ENCODE peak calls at places on chromosome 7, in eight cellular contexts. Q is transverse colon, T is PC-9, S is heart right ventricle, A is Peyer's patch, L is left ventricle myocardium inferior, C is cardiac muscle cell, B is psoas muscle. F is an unnamed sample. For H3K4me1, the result is how much of the 10 kb centered on the place peaks cover.

GRCh38 chr7:1639071-1639470 is 31.0 kb upstream of the ELFN1 start:
- DNase-seq in Q (no peak), T (no peak), S (no peak), A (peak), L (peak), C (no peak), B (no peak), F (no peak)

GRCh38 chr7:139588632-139589031 is 65.1 kb downstream of the CLEC2L start:
- DNase-seq in Q (no peak), T (no peak), S (no peak), A (no peak), L (no peak), C (no peak), B (peak), F (no peak)

GRCh38 chr7:139660317-139661042 is 117.3 kb downstream of the HIPK2 start:
- DNase-seq in Q (peak), T (peak), S (no peak), A (no peak), L (no peak), C (no peak), B (no peak), F (peak)

GRCh38 chr7:2520131-2520807 is 695 bp downstream of the LFNG start:
- DNase-seq in Q (peak), T (peak), S (no peak), A (peak), L (no peak), C (peak), B (peak), F (no peak)

GRCh38 chr7:28755255-28755654 is 202.9 kb downstream of the TRIL start:
- DNase-seq in Q (no peak), T (no peak), S (no peak), A (no peak), L (no peak), C (no peak), B (no peak), F (no peak)

GRCh38 chr7:35993113-35993512 is 159.9 kb upstream of the EEPD1 start:
- DNase-seq in Q (no peak), T (no peak), S (no peak), A (no peak), L (no peak), C (no peak), B (no peak), F (peak)

GRCh38 chr7:99525713-99526440 is 21.4 kb downstream of the ZKSCAN5 start:
- DNase-seq in Q (peak), T (no peak), S (no peak), A (no peak), L (no peak), C (peak), B (no peak), F (no peak)

GRCh38 chr7:96034940-96035727 is 262.8 kb downstream of the DYNC1I1 start:
- DNase-seq in Q (no peak), T (no peak), S (no peak), A (no peak), L (no peak), C (no peak), B (peak), F (no peak)

GRCh38 chr7:119482209-119482608 is 790.8 kb upstream of the KCND2 start:
- DNase-seq in Q (no peak), T (peak), S (no peak), A (no peak), L (no peak), C (peak), B (no peak), F (peak)

GRCh38 chr7:29884399-29885272 is 78.3 kb downstream of the WIPF3 start:
- DNase-seq in Q (peak), T (peak), S (no peak), A (no peak), L (no peak), C (no peak), B (no peak), F (no peak)

GRCh38 chr7:91941450-91941849 is 788 bp downstream of the AKAP9 start:
- DNase-seq in Q (peak), T (peak), S (peak), A (peak), L (peak), C (peak), B (peak), F (peak)

GRCh38 chr7:148348466-148348865 is 242.1 kb upstream of the C7orf33 start:
- DNase-seq in Q (no peak), T (no peak), S (no peak), A (no peak), L (no peak), C (no peak), B (no peak), F (no peak)

GRCh38 chr7:134154581-134155130 is 27.5 kb downstream of the LRGUK start:
- DNase-seq in Q (no peak), T (no peak), S (no peak), A (no peak), L (no peak), C (no peak), B (no peak), F (no peak)

GRCh38 chr7:67738-68395 is 124.5 kb upstream of the FAM20C start:
- DNase-seq in Q (no peak), T (no peak), S (no peak), A (no peak), L (no peak), C (no peak), B (no peak), F (peak)

GRCh38 chr7:106345421-106346166 is 60.8 kb upstream of the NAMPT start:
- DNase-seq in Q (no peak), T (no peak), S (no peak), A (no peak), L (no peak), C (no peak), B (no peak), F (no peak)

GRCh38 chr7:19112290-19113000 is 5.0 kb downstream of the TWIST1 start:
- DNase-seq in Q (no peak), T (no peak), S (peak), A (no peak), L (no peak), C (peak), B (peak), F (no peak)

GRCh38 chr7:125089171-125089570 is 159.5 kb upstream of the POT1 start:
- DNase-seq in Q (no peak), T (no peak), S (no peak), A (no peak), L (no peak), C (no peak), B (no peak), F (peak)

GRCh38 chr7:143518521-143518920 is 40.8 kb downstream of the TAS2R41 start:
- DNase-seq in Q (no peak), T (no peak), S (no peak), A (no peak), L (no peak), C (no peak), B (no peak), F (no peak)

GRCh38 chr7:17633099-17633498 is 307.2 kb downstream of the SNX13 start:
- DNase-seq in Q (no peak), T (no peak), S (no peak), A (no peak), L (no peak), C (no peak), B (no peak), F (no peak)

GRCh38 chr7:67711706-67712105 is 715.1 kb downstream of the TYW1 start:
- DNase-seq in Q (no peak), T (no peak), S (no peak), A (no peak), L (no peak), C (no peak), B (no peak), F (no peak)

GRCh38 chr7:37062460-37062859 is 338.2 kb upstream of the AOAH start:
- DNase-seq in Q (no peak), T (no peak), S (no peak), A (no peak), L (no peak), C (no peak), B (no peak), F (no peak)

GRCh38 chr7:23022258-23022745 is 8.4 kb upstream of the HYCC1 start:
- DNase-seq in Q (no peak), T (no peak), S (no peak), A (no peak), L (no peak), C (no peak), B (no peak), F (peak)

GRCh38 chr7:118250860-118251494 is 26.5 kb downstream of the ANKRD7 start:
- DNase-seq in Q (no peak), T (no peak), S (no peak), A (no peak), L (no peak), C (no peak), B (no peak), F (no peak)
- TF ChIP-seq CTCF in Q (no peak), T (peak), S (no peak), A (no peak), L (no peak), C (peak), B (no peak), F (peak)

GRCh38 chr7:50397320-50397970 is 52.7 kb downstream of the FIGNL1 start:
- DNase-seq in Q (no peak), T (no peak), S (no peak), A (no peak), L (no peak), C (no peak), B (no peak), F (no peak)
- H3K4me1 ChIP-seq in Q (under half), T (under half), S (under half), A (under half), L (under half), C (under half), B (under half), F (under half)

DNA sequence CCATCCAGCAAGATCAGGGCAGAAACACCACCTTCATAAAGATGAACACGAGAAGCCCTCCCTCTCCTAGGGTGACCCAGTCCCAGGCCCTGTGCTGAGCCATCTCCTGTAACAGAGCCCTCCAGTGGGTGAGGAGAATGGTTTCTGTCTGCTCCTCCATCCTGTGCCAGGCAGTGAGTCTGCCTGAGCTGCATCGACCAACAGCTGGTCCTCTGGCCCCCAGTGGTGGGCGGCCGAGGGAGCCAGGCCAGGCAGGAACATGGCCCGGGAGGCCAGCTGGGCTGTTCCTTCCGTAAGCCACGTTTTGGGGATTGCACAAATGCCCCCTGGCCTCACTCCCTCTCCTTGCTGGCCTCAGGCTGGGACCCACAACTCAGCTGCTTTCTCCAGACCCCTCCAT is 73.5 kb downstream of the GRB10 start:
- DNase-seq in Q (no peak), T (no peak), S (no peak), A (no peak), L (no peak), C (no peak), B (no peak), F (no peak)
- H3K27ac ChIP-seq in Q (peak), T (no peak), S (no peak), A (no peak), L (peak), C (no peak), B (no peak), F (no peak)

DNA sequence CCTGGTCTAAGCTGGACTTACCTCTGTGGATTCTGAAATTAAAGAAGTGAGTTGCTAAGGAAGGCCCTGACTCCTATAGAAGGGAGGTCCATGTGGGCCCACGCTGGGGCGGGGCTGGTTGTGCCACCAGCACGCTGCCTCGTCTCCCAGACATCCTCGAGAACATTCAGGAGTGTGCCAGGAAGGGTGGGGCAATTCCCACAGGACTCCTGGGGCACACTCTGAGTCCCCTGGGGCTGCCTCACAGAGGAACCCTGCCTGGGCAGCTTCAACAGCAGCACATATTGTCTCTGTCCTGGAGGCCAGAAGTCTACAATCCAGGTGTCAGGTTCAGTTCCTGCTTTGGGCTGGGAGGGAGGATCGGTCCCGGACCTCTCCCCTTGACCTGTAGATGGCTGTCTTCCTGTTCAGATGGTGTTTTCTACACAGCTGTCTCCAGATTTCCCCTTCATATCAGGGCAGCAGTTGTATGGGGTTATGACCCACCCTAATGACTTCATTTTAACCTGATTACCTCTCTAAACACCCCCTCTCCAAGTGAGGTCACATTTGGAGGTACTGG is 38.8 kb downstream of the ZNF467 start:
- DNase-seq in Q (no peak), T (peak), S (no peak), A (no peak), L (no peak), C (no peak), B (no peak), F (peak)
- TF ChIP-seq CTCF in Q (no peak), T (no peak), S (no peak), A (no peak), L (no peak), C (no peak), B (no peak), F (no peak)

DNA sequence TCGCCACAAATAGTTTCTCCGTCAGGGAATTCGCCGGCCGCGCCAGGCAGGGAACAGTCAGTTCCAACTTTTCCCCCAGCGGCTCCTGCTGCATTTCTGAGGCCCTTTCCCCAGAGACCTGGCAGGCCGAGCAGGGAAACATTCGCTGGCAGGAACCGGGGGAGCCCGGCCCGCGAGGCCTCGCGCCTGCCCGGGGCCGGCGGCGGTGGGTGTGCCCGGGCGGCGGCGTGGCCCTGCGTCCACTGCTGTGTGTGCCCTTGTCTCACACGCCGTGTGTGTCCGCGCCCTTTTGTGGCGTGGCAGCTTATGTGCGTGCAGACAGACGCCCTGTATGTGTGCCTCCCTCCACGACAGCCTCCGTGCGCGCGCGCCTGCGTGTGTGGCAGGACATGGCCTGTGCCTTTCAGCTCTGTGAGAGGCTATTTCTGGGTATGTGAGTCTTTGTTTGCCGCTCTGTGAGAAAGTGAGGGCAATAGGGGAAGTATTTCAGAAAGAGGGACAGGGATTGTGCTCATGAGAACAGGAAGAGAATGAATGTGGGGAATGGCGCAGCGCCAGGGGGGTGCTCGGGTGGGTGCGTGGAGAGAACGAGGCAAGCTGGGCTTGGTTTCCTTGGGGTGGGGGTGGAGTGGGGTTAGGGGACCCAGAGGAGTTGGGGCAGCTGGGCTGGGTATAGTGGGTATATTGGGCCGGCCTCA is 689 bp upstream of the SMARCD3 start:
- DNase-seq in Q (peak), T (peak), S (peak), A (peak), L (peak), C (peak), B (peak), F (no peak)
- H3K4me1 ChIP-seq in Q (half or more), T (under half), S (half or more), A (under half), L (half or more), C (half or more), B (half or more), F (under half)